ENCODE peak calls at places on chromosomes 7 and 10, in five cellular contexts. One of them, this sample, is unnamed.

GRCh38 chr7:135855836-135856235 is 107.2 kb upstream of the FAM180A start:
- DNase-seq in stomach: no peak
- DNase-seq in upper lobe of left lung: no peak
- DNase-seq in transverse colon: no peak
- DNase-seq in suprapubic skin: no peak
- DNase-seq in this sample: no peak

GRCh38 chr7:42964849-42965805 is 33.0 kb downstream of the MRPL32 start:
- DNase-seq in stomach: no peak
- DNase-seq in upper lobe of left lung: no peak
- DNase-seq in transverse colon: no peak
- DNase-seq in suprapubic skin: no peak
- DNase-seq in this sample: no peak

GRCh38 chr7:15305002-15305600 is 256.7 kb downstream of the AGMO start:
- DNase-seq in stomach: peak
- DNase-seq in upper lobe of left lung: no peak
- DNase-seq in transverse colon: peak
- DNase-seq in suprapubic skin: no peak
- DNase-seq in this sample: no peak

GRCh38 chr10:122468923-122469781 is 7.8 kb downstream of the HTRA1 start:
- DNase-seq in stomach: no peak
- DNase-seq in upper lobe of left lung: no peak
- DNase-seq in transverse colon: no peak
- DNase-seq in suprapubic skin: peak
- DNase-seq in this sample: no peak

GRCh38 chr7:22627136-22627535 is 99.9 kb upstream of the IL6 start:
- DNase-seq in stomach: no peak
- DNase-seq in upper lobe of left lung: no peak
- DNase-seq in transverse colon: no peak
- DNase-seq in suprapubic skin: no peak
- DNase-seq in this sample: no peak

GRCh38 chr7:107879400-107880035 is 11.5 kb upstream of the DLD start:
- DNase-seq in stomach: peak
- DNase-seq in upper lobe of left lung: no peak
- DNase-seq in transverse colon: peak
- DNase-seq in suprapubic skin: no peak
- DNase-seq in this sample: no peak

GRCh38 chr7:37824987-37825509 is 23.3 kb upstream of the NME8 start:
- DNase-seq in stomach: no peak
- DNase-seq in upper lobe of left lung: no peak
- DNase-seq in transverse colon: no peak
- DNase-seq in suprapubic skin: no peak
- DNase-seq in this sample: no peak

GRCh38 chr7:141013345-141013715 is 1.4 kb downstream of the MRPS33 start:
- DNase-seq in stomach: no peak
- DNase-seq in upper lobe of left lung: no peak
- DNase-seq in transverse colon: no peak
- DNase-seq in suprapubic skin: no peak
- DNase-seq in this sample: no peak

GRCh38 chr7:56045796-56046195 is 5.4 kb downstream of the PSPH start:
- DNase-seq in stomach: no peak
- DNase-seq in upper lobe of left lung: no peak
- DNase-seq in transverse colon: no peak
- DNase-seq in suprapubic skin: no peak
- DNase-seq in this sample: no peak

GRCh38 chr7:51430480-51431086 is 114.0 kb upstream of the COBL start:
- DNase-seq in stomach: no peak
- DNase-seq in upper lobe of left lung: no peak
- DNase-seq in transverse colon: peak
- DNase-seq in suprapubic skin: no peak
- DNase-seq in this sample: no peak

GRCh38 chr10:74417397-74417796 is 266.4 kb downstream of the ADK start:
- DNase-seq in stomach: no peak
- DNase-seq in upper lobe of left lung: no peak
- DNase-seq in transverse colon: no peak
- DNase-seq in suprapubic skin: no peak
- DNase-seq in this sample: no peak

GRCh38 chr10:77459905-77460304 is 177.7 kb downstream of the KCNMA1 start:
- DNase-seq in stomach: no peak
- DNase-seq in upper lobe of left lung: no peak
- DNase-seq in transverse colon: no peak
- DNase-seq in suprapubic skin: no peak
- DNase-seq in this sample: no peak

GRCh38 chr7:110762514-110762913 is 328.4 kb upstream of the LRRN3 start:
- DNase-seq in stomach: no peak
- DNase-seq in upper lobe of left lung: no peak
- DNase-seq in transverse colon: no peak
- DNase-seq in suprapubic skin: no peak
- DNase-seq in this sample: no peak

GRCh38 chr7:120538335-120538734 is 265.4 kb downstream of the KCND2 start:
- DNase-seq in stomach: no peak
- DNase-seq in upper lobe of left lung: no peak
- DNase-seq in transverse colon: no peak
- DNase-seq in suprapubic skin: no peak
- DNase-seq in this sample: no peak

GRCh38 chr10:15879058-15879457 is 18.8 kb upstream of the MINDY3 start:
- DNase-seq in stomach: no peak
- DNase-seq in upper lobe of left lung: no peak
- DNase-seq in transverse colon: no peak
- DNase-seq in suprapubic skin: no peak
- DNase-seq in this sample: no peak

GRCh38 chr7:127874049-127874636 is 157.1 kb downstream of the LRRC4 start:
- DNase-seq in stomach: no peak
- DNase-seq in upper lobe of left lung: no peak
- DNase-seq in transverse colon: no peak
- DNase-seq in suprapubic skin: no peak
- DNase-seq in this sample: no peak

GRCh38 chr7:73774923-73775322 is 4.9 kb upstream of the CLDN3 start:
- DNase-seq in stomach: no peak
- DNase-seq in upper lobe of left lung: no peak
- DNase-seq in transverse colon: no peak
- DNase-seq in suprapubic skin: no peak
- DNase-seq in this sample: no peak

GRCh38 chr7:151063212-151063561 is 3.8 kb downstream of the SLC4A2 start:
- DNase-seq in stomach: no peak
- DNase-seq in upper lobe of left lung: no peak
- DNase-seq in transverse colon: no peak
- DNase-seq in suprapubic skin: no peak
- DNase-seq in this sample: no peak

GRCh38 chr7:131370523-131370968 is 42.9 kb downstream of the MKLN1 start:
- DNase-seq in stomach: no peak
- DNase-seq in upper lobe of left lung: no peak
- DNase-seq in transverse colon: no peak
- DNase-seq in suprapubic skin: no peak
- DNase-seq in this sample: no peak

GRCh38 chr10:30781571-30782542 is 152.3 kb upstream of the LYZL2 start:
- DNase-seq in stomach: no peak
- DNase-seq in upper lobe of left lung: peak
- DNase-seq in transverse colon: no peak
- DNase-seq in suprapubic skin: no peak
- DNase-seq in this sample: no peak

GRCh38 chr7:27784399-27785053 is 44.6 kb downstream of the TAX1BP1 start:
- DNase-seq in stomach: no peak
- DNase-seq in upper lobe of left lung: no peak
- DNase-seq in transverse colon: no peak
- DNase-seq in suprapubic skin: no peak
- DNase-seq in this sample: no peak

GRCh38 chr10:77696584-77696983 is 59.0 kb upstream of the KCNMA1 start:
- DNase-seq in stomach: no peak
- DNase-seq in upper lobe of left lung: no peak
- DNase-seq in transverse colon: no peak
- DNase-seq in suprapubic skin: no peak
- DNase-seq in this sample: no peak

GRCh38 chr7:106778656-106779250 is 86.3 kb upstream of the PIK3CG start:
- DNase-seq in stomach: no peak
- DNase-seq in upper lobe of left lung: no peak
- DNase-seq in transverse colon: no peak
- DNase-seq in suprapubic skin: no peak
- DNase-seq in this sample: no peak

GRCh38 chr7:137695942-137696341 is 150.8 kb downstream of the DGKI start:
- DNase-seq in stomach: no peak
- DNase-seq in upper lobe of left lung: no peak
- DNase-seq in transverse colon: no peak
- DNase-seq in suprapubic skin: no peak
- DNase-seq in this sample: no peak

GRCh38 chr7:129188372-129188891 is at the start of gene SMO:
- DNase-seq in stomach: peak
- DNase-seq in upper lobe of left lung: peak
- DNase-seq in transverse colon: peak
- DNase-seq in suprapubic skin: no peak
- DNase-seq in this sample: no peak
- TF ChIP-seq POLR2A in stomach: no peak
- TF ChIP-seq POLR2A in upper lobe of left lung: no peak
- TF ChIP-seq POLR2A in transverse colon: no peak
- TF ChIP-seq POLR2A in suprapubic skin: no peak
- TF ChIP-seq POLR2A in this sample: no peak

GRCh38 chr10:86823565-86823964 is 67.1 kb downstream of the BMPR1A start:
- DNase-seq in stomach: no peak
- DNase-seq in upper lobe of left lung: no peak
- DNase-seq in transverse colon: no peak
- DNase-seq in suprapubic skin: no peak
- DNase-seq in this sample: no peak
- TF ChIP-seq POLR2AphosphoS5 in stomach: no peak
- TF ChIP-seq POLR2AphosphoS5 in upper lobe of left lung: no peak
- TF ChIP-seq POLR2AphosphoS5 in transverse colon: no peak
- TF ChIP-seq POLR2AphosphoS5 in suprapubic skin: no peak
- TF ChIP-seq POLR2AphosphoS5 in this sample: no peak

GRCh38 chr10:59303018-59303417 is 59.3 kb downstream of the FAM13C start:
- DNase-seq in stomach: no peak
- DNase-seq in upper lobe of left lung: no peak
- DNase-seq in transverse colon: no peak
- DNase-seq in suprapubic skin: no peak
- DNase-seq in this sample: no peak
- TF ChIP-seq POLR2A in stomach: no peak
- TF ChIP-seq POLR2A in upper lobe of left lung: no peak
- TF ChIP-seq POLR2A in transverse colon: no peak
- TF ChIP-seq POLR2A in suprapubic skin: no peak
- TF ChIP-seq POLR2A in this sample: no peak

DNA sequence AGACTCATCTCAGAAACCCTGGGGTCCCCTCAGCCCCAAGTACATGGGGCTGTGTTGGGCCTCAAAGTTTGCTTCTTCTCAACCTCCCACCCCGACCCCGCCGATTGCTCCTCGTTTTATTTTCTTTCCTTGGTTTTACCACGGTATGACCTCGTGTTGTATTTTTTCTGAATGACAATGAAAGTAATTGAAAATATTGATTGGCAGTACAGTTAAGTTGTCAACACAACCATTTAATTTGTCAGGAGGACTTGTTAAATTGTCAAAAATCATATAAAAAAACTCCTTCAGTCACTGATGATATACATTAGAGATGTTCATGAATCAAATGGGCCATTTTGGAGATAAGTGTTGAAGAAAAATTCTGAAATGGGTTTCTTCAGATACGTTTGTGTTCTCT is 520.7 kb downstream of the LRMDA start:
- DNase-seq in stomach: no peak
- DNase-seq in upper lobe of left lung: no peak
- DNase-seq in transverse colon: no peak
- DNase-seq in suprapubic skin: no peak
- DNase-seq in this sample: no peak
- TF ChIP-seq POLR2AphosphoS5 in stomach: no peak
- TF ChIP-seq POLR2AphosphoS5 in upper lobe of left lung: no peak
- TF ChIP-seq POLR2AphosphoS5 in transverse colon: no peak
- TF ChIP-seq POLR2AphosphoS5 in suprapubic skin: no peak
- TF ChIP-seq POLR2AphosphoS5 in this sample: no peak

GRCh38 chr10:110919349-110919931 is at the start of gene SHOC2:
- DNase-seq in stomach: peak
- DNase-seq in upper lobe of left lung: peak
- DNase-seq in transverse colon: peak
- DNase-seq in suprapubic skin: peak
- DNase-seq in this sample: peak
- TF ChIP-seq POLR2A in stomach: no peak
- TF ChIP-seq POLR2A in upper lobe of left lung: peak
- TF ChIP-seq POLR2A in transverse colon: peak
- TF ChIP-seq POLR2A in suprapubic skin: no peak
- TF ChIP-seq POLR2A in this sample: peak

DNA sequence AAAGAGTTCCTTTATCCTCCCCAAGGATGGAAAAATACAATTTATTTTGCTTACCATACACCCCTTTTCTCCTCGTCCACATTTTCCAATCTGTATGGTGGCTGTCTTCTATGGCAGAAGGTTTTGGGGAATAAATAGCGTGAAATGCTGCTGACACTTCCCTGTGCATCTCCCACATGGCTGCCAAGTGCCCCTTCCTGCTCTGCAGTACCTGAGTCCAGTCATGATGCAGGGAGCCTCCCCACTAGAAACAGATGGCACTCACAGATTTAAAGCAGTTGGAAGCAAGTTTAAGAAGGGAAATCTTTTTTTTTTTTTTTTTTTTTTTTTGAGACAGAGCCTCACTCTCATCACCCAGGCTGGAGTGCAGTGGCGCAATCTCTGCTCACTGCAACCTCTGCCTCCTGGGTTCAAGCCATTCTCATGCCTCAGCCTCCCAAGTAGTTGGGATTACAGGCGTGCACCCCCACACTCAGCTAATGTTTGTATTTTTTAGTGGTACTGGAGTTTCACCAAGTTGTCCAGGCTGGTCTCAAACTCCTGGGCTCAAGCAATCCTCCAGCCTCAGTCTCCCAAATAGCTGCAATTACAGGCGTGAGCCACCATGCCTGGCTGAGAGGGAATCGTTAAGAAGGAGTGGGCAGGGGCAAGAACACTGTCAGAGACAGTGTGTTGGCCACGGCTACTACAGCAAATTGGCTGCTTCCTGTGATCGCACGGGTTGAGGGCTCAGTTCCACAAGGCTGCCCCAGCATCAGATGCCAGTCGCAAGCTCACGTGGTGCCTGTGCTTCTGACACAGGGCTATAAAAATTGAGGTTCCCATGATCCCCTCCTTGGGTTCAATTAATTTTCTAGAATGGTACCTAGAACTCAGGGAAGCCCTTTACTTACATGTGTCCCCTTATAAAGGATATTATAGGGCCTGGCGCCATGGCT is 5.3 kb upstream of the PILRA start:
- DNase-seq in stomach: no peak
- DNase-seq in upper lobe of left lung: no peak
- DNase-seq in transverse colon: peak
- DNase-seq in suprapubic skin: no peak
- DNase-seq in this sample: no peak
- TF ChIP-seq POLR2AphosphoS5 in stomach: no peak
- TF ChIP-seq POLR2AphosphoS5 in upper lobe of left lung: no peak
- TF ChIP-seq POLR2AphosphoS5 in transverse colon: no peak
- TF ChIP-seq POLR2AphosphoS5 in suprapubic skin: no peak
- TF ChIP-seq POLR2AphosphoS5 in this sample: no peak

DNA sequence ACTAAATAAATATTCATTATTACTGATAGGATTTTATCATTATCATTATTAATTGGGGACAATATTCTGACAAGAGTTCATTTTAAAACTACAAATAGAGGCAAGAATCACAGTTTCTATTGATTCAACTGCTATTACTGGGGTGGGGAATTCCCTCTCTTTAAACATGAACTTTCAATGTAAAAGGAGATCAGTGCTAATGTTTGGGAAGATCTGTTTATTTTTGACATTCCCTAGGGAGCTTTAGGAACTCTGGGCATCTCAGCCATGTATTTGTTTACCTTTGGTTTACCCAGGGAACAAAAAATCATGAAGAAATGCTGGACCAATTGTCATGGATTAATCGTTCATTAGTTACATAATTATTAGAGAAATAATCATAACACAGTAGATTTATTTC is 443.2 kb upstream of the AKR1E2 start:
- DNase-seq in stomach: no peak
- DNase-seq in upper lobe of left lung: no peak
- DNase-seq in transverse colon: no peak
- DNase-seq in suprapubic skin: no peak
- DNase-seq in this sample: no peak
- TF ChIP-seq POLR2A in stomach: no peak
- TF ChIP-seq POLR2A in upper lobe of left lung: no peak
- TF ChIP-seq POLR2A in transverse colon: no peak
- TF ChIP-seq POLR2A in suprapubic skin: no peak
- TF ChIP-seq POLR2A in this sample: no peak

This sample was measured in breast epithelium.